ENCODE peak calls at places on chromosomes 6 and 20, in ten cellular contexts. Z is IMR-90, O is NB4, F is H54, K is sigmoid colon, Y is A549, B is HCT116, X is GM12891, H is body of pancreas, T is ovary. S is an unnamed sample.

GRCh38 chr6:84123186-84123585 is 89.6 kb downstream of the MRAP2 start:
- DNase-seq in Z (no peak), O (no peak), F (no peak), K (no peak), Y (no peak), B (no peak), X (no peak), H (no peak), T (no peak), S (no peak)

GRCh38 chr20:19975901-19976300 is 41.3 kb upstream of the NAA20 start:
- DNase-seq in Z (no peak), O (no peak), F (no peak), K (no peak), Y (peak; percentile 59), B (no peak), X (no peak), H (peak; percentile 54), T (no peak), S (no peak)

GRCh38 chr20:57428611-57429496 is 37.7 kb downstream of the RBM38 start:
- DNase-seq in Z (no peak), O (no peak), F (no peak), K (no peak), Y (no peak), B (no peak), X (no peak), H (peak; percentile 40), T (no peak), S (no peak)

GRCh38 chr6:4922488-4923037 is 81.3 kb downstream of the RPP40 start:
- DNase-seq in Z (no peak), O (no peak), F (no peak), K (no peak), Y (no peak), B (no peak), X (no peak), H (no peak), T (no peak), S (no peak)

GRCh38 chr6:139289233-139289632 is 2.6 kb downstream of the TXLNB start:
- DNase-seq in Z (no peak), O (no peak), F (no peak), K (no peak), Y (no peak), B (no peak), X (no peak), H (no peak), T (no peak), S (no peak)

GRCh38 chr20:47493175-47493953 is 8.3 kb upstream of the NCOA3 start:
- DNase-seq in Z (peak; percentile 63), O (peak; percentile 83), F (no peak), K (peak; percentile 95), Y (peak; percentile 37), B (peak; percentile 36), X (no peak), H (peak; percentile 93), T (peak; percentile 95), S (peak; percentile 78)

GRCh38 chr6:79608334-79609224 is 22.6 kb upstream of the SH3BGRL2 start:
- DNase-seq in Z (no peak), O (no peak), F (no peak), K (no peak), Y (no peak), B (no peak), X (no peak), H (no peak), T (no peak), S (no peak)

GRCh38 chr6:118912646-118913045 is 18.7 kb downstream of the ASF1A start:
- DNase-seq in Z (no peak), O (no peak), F (no peak), K (no peak), Y (no peak), B (no peak), X (no peak), H (no peak), T (no peak), S (no peak)

GRCh38 chr20:41249781-41250281 is 67.7 kb downstream of the ZHX3 start:
- DNase-seq in Z (peak; percentile 29), O (peak; percentile 19), F (peak; percentile 27), K (peak; percentile 82), Y (no peak), B (no peak), X (no peak), H (no peak), T (peak; percentile 79), S (no peak)

GRCh38 chr20:31712564-31713311 is 9.9 kb downstream of the BCL2L1 start:
- DNase-seq in Z (peak; percentile 82), O (no peak), F (no peak), K (peak; percentile 97), Y (peak; percentile 80), B (peak; percentile 92), X (no peak), H (peak; percentile 89), T (peak; percentile 69), S (peak; percentile 96)

GRCh38 chr6:92292067-92292466 is 1127.3 kb downstream of the EPHA7 start:
- DNase-seq in Z (no peak), O (no peak), F (no peak), K (no peak), Y (no peak), B (no peak), X (no peak), H (no peak), T (no peak), S (no peak)

GRCh38 chr20:58569211-58570125 is 54.3 kb upstream of the APCDD1L start:
- DNase-seq in Z (no peak), O (peak; percentile 67), F (no peak), K (no peak), Y (no peak), B (no peak), X (no peak), H (no peak), T (peak; percentile 25), S (no peak)

GRCh38 chr20:26135325-26136110 is 438.9 kb upstream of the ZNF337 start:
- DNase-seq in Z (no peak), O (no peak), F (no peak), K (no peak), Y (no peak), B (no peak), X (no peak), H (no peak), T (no peak), S (no peak)

GRCh38 chr6:74199146-74199680 is 503.2 kb downstream of the CD109 start:
- DNase-seq in Z (no peak), O (no peak), F (no peak), K (no peak), Y (no peak), B (no peak), X (no peak), H (no peak), T (no peak), S (no peak)

GRCh38 chr20:53595018-53595378 is 1.4 kb upstream of the ZNF217 start:
- DNase-seq in Z (no peak), O (no peak), F (no peak), K (no peak), Y (no peak), B (no peak), X (no peak), H (no peak), T (no peak), S (no peak)
- TF ChIP-seq POLR2A in Z (no peak), O (no peak), F (no peak), K (no peak), Y (no peak), B (no peak), X (no peak), H (no peak), T (no peak), S (no peak)

DNA sequence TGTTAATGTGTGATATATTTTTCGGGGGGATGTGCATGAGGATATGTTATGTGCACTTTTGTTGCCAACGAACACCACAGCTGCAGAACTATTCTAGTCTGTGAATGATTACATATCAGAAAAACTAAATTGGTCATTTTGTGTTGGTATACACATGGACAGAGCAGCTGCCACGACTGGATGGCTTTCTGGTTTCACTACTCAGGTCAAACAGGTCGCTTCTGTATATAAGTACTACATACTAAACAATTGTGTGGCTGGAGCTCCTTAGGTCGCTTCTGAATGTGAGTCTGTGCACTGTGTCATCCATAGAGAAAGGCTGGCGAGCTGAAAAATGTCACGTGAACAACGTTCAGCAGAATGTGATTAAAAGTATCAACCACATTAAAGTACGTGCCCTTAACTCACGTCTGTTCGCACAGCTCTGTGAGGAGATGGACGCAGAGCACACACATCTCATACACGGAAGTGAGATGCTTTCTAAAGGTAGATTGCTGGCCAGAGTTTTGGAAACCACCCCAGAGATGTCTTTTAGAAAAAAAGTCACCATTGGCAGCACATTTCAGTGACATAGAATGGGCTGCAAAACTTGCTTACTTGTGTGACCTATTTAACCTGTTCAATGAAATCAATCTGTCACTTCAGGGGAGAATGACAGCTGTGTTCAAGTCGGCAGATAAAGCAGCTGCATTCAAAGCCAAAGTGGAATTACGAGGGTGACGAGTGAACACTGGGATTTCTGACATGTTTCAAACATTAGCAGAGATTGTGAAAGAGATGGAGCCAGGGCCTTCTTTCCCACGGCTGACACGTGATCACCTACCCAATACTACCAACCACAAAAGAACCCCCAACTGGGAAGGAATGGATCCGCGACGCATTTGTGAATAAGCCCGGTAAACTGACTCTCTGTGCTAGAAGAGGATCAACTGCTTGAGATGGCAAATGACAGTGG is 176.6 kb downstream of the PDE10A start:
- DNase-seq in Z (no peak), O (no peak), F (no peak), K (no peak), Y (no peak), B (no peak), X (no peak), H (no peak), T (no peak), S (no peak)
- TF ChIP-seq POLR2A in Z (no peak), O (no peak), F (no peak), K (no peak), Y (no peak), B (no peak), X (no peak), H (no peak), T (no peak), S (no peak)

DNA sequence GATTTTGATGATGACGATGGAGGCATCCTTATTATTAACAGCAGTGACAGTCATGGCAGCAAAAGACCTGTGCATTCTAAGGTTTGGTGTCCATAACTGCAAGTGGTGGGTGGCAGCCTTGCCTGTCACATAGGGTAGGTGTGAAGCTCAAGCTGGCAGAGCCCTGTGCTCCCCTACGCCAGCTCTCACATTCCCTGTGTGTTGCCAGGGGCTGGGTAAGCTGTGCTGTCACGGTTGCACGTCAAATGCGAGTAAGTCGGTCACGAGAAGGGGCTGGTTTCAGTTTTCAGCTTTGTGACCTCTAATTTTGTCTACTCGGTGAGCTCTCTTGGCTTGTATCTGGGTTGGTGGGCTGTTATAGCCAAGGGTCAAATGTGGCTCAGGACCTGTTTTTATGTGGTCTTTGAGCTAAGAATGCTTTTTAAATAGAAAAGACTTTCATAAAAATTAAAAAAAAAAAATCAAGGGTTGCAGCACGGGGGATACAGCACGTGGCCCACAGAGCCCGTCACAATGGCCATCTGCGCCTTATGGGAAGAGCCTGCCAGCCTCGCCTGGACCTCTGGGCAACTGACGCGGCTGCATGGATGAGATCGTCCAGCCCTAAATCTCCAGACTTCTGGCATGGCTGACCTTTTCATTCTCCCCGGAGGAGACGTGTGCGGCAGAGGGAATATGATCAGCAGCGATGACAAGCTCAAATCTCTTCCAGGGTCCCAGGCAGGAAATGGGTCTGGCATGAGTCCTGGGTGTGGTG is 148.5 kb downstream of the PHACTR3 start:
- DNase-seq in Z (no peak), O (peak; percentile 60), F (no peak), K (no peak), Y (no peak), B (no peak), X (peak; percentile 44), H (no peak), T (no peak), S (no peak)
- TF ChIP-seq POLR2A in Z (no peak), O (no peak), F (no peak), K (no peak), Y (no peak), B (no peak), X (no peak), H (no peak), T (no peak), S (no peak)

GRCh38 chr6:158761746-158762145 is 57.4 kb downstream of the EZR start:
- DNase-seq in Z (no peak), O (no peak), F (no peak), K (peak; percentile 32), Y (no peak), B (no peak), X (no peak), H (no peak), T (no peak), S (no peak)
- TF ChIP-seq POLR2A in Z (no peak), O (no peak), F (no peak), K (no peak), Y (no peak), B (no peak), X (no peak), H (no peak), T (no peak), S (no peak)

S was measured in prostate gland.